ENCODE peak calls at places on chromosomes 3 and 15, in nine cellular contexts. One of them, this sample, is unnamed.

GRCh38 chr15:34610388-34610787 is 26.9 kb upstream of the GOLGA8B start:
- DNase-seq in HuH-7: no peak
- DNase-seq in fibroblast of villous mesenchyme: no peak
- DNase-seq in natural killer cell: no peak
- DNase-seq in renal cortical epithelial cell: peak
- DNase-seq in T-helper 17 cell: no peak
- DNase-seq in glomerular endothelial cell: no peak
- DNase-seq in hippocampal formation: no peak
- DNase-seq in activated CD8-positive, alpha-beta memory T cell treated with anti-CD3 and anti-CD28 coated beads, Interleukin-2, amount 10 ng/mL, durations not matched to agents 7 days and 5 days: no peak
- DNase-seq in this sample: no peak

GRCh38 chr15:40297356-40297755 is 10.4 kb downstream of the PLCB2 start:
- DNase-seq in HuH-7: no peak
- DNase-seq in fibroblast of villous mesenchyme: no peak
- DNase-seq in natural killer cell: no peak
- DNase-seq in renal cortical epithelial cell: no peak
- DNase-seq in T-helper 17 cell: no peak
- DNase-seq in glomerular endothelial cell: no peak
- DNase-seq in hippocampal formation: no peak
- DNase-seq in activated CD8-positive, alpha-beta memory T cell treated with anti-CD3 and anti-CD28 coated beads, Interleukin-2, amount 10 ng/mL, durations not matched to agents 7 days and 5 days: no peak
- DNase-seq in this sample: no peak

GRCh38 chr3:99686469-99686868 is 48.1 kb downstream of the COL8A1 start:
- DNase-seq in HuH-7: no peak
- DNase-seq in fibroblast of villous mesenchyme: no peak
- DNase-seq in natural killer cell: no peak
- DNase-seq in renal cortical epithelial cell: no peak
- DNase-seq in T-helper 17 cell: no peak
- DNase-seq in glomerular endothelial cell: no peak
- DNase-seq in hippocampal formation: no peak
- DNase-seq in activated CD8-positive, alpha-beta memory T cell treated with anti-CD3 and anti-CD28 coated beads, Interleukin-2, amount 10 ng/mL, durations not matched to agents 7 days and 5 days: no peak
- DNase-seq in this sample: no peak

GRCh38 chr15:89104172-89104564 is 15.9 kb downstream of the ABHD2 start:
- DNase-seq in HuH-7: no peak
- DNase-seq in fibroblast of villous mesenchyme: peak
- DNase-seq in natural killer cell: no peak
- DNase-seq in renal cortical epithelial cell: peak
- DNase-seq in T-helper 17 cell: no peak
- DNase-seq in glomerular endothelial cell: no peak
- DNase-seq in hippocampal formation: no peak
- DNase-seq in activated CD8-positive, alpha-beta memory T cell treated with anti-CD3 and anti-CD28 coated beads, Interleukin-2, amount 10 ng/mL, durations not matched to agents 7 days and 5 days: no peak
- DNase-seq in this sample: no peak

GRCh38 chr3:112127522-112128494 is 5.2 kb downstream of the GCSAM start:
- DNase-seq in HuH-7: no peak
- DNase-seq in fibroblast of villous mesenchyme: no peak
- DNase-seq in natural killer cell: no peak
- DNase-seq in renal cortical epithelial cell: no peak
- DNase-seq in T-helper 17 cell: no peak
- DNase-seq in glomerular endothelial cell: no peak
- DNase-seq in hippocampal formation: no peak
- DNase-seq in activated CD8-positive, alpha-beta memory T cell treated with anti-CD3 and anti-CD28 coated beads, Interleukin-2, amount 10 ng/mL, durations not matched to agents 7 days and 5 days: no peak
- DNase-seq in this sample: no peak

GRCh38 chr3:8886556-8886955 is 76.7 kb downstream of the RAD18 start:
- DNase-seq in HuH-7: no peak
- DNase-seq in fibroblast of villous mesenchyme: no peak
- DNase-seq in natural killer cell: no peak
- DNase-seq in renal cortical epithelial cell: peak
- DNase-seq in T-helper 17 cell: no peak
- DNase-seq in glomerular endothelial cell: no peak
- DNase-seq in hippocampal formation: no peak
- DNase-seq in activated CD8-positive, alpha-beta memory T cell treated with anti-CD3 and anti-CD28 coated beads, Interleukin-2, amount 10 ng/mL, durations not matched to agents 7 days and 5 days: no peak
- DNase-seq in this sample: no peak

GRCh38 chr3:105997800-105998526 is 129.2 kb upstream of the CBLB start:
- DNase-seq in HuH-7: no peak
- DNase-seq in fibroblast of villous mesenchyme: peak
- DNase-seq in natural killer cell: no peak
- DNase-seq in renal cortical epithelial cell: peak
- DNase-seq in T-helper 17 cell: no peak
- DNase-seq in glomerular endothelial cell: no peak
- DNase-seq in hippocampal formation: no peak
- DNase-seq in activated CD8-positive, alpha-beta memory T cell treated with anti-CD3 and anti-CD28 coated beads, Interleukin-2, amount 10 ng/mL, durations not matched to agents 7 days and 5 days: no peak
- DNase-seq in this sample: no peak

GRCh38 chr3:120438971-120439370 is 11.8 kb downstream of the FSTL1 start:
- DNase-seq in HuH-7: peak
- DNase-seq in fibroblast of villous mesenchyme: peak
- DNase-seq in natural killer cell: no peak
- DNase-seq in renal cortical epithelial cell: peak
- DNase-seq in T-helper 17 cell: no peak
- DNase-seq in glomerular endothelial cell: peak
- DNase-seq in hippocampal formation: no peak
- DNase-seq in activated CD8-positive, alpha-beta memory T cell treated with anti-CD3 and anti-CD28 coated beads, Interleukin-2, amount 10 ng/mL, durations not matched to agents 7 days and 5 days: no peak
- DNase-seq in this sample: no peak

GRCh38 chr3:145704020-145704419 is 457.0 kb downstream of the PLOD2 start:
- DNase-seq in HuH-7: no peak
- DNase-seq in fibroblast of villous mesenchyme: peak
- DNase-seq in natural killer cell: no peak
- DNase-seq in renal cortical epithelial cell: peak
- DNase-seq in T-helper 17 cell: no peak
- DNase-seq in glomerular endothelial cell: no peak
- DNase-seq in hippocampal formation: no peak
- DNase-seq in activated CD8-positive, alpha-beta memory T cell treated with anti-CD3 and anti-CD28 coated beads, Interleukin-2, amount 10 ng/mL, durations not matched to agents 7 days and 5 days: no peak
- DNase-seq in this sample: no peak

GRCh38 chr15:78302579-78302978 is 3.2 kb upstream of the SKIC8 start:
- DNase-seq in HuH-7: no peak
- DNase-seq in fibroblast of villous mesenchyme: peak
- DNase-seq in natural killer cell: no peak
- DNase-seq in renal cortical epithelial cell: no peak
- DNase-seq in T-helper 17 cell: no peak
- DNase-seq in glomerular endothelial cell: no peak
- DNase-seq in hippocampal formation: no peak
- DNase-seq in activated CD8-positive, alpha-beta memory T cell treated with anti-CD3 and anti-CD28 coated beads, Interleukin-2, amount 10 ng/mL, durations not matched to agents 7 days and 5 days: no peak
- DNase-seq in this sample: no peak

GRCh38 chr3:86251781-86252180 is 739.2 kb downstream of the VGLL3 start:
- DNase-seq in HuH-7: no peak
- DNase-seq in fibroblast of villous mesenchyme: no peak
- DNase-seq in natural killer cell: no peak
- DNase-seq in renal cortical epithelial cell: no peak
- DNase-seq in T-helper 17 cell: no peak
- DNase-seq in glomerular endothelial cell: no peak
- DNase-seq in hippocampal formation: no peak
- DNase-seq in activated CD8-positive, alpha-beta memory T cell treated with anti-CD3 and anti-CD28 coated beads, Interleukin-2, amount 10 ng/mL, durations not matched to agents 7 days and 5 days: no peak
- DNase-seq in this sample: no peak

GRCh38 chr15:40047413-40048154 is 8.6 kb upstream of the SRP14 start:
- DNase-seq in HuH-7: no peak
- DNase-seq in fibroblast of villous mesenchyme: peak
- DNase-seq in natural killer cell: peak
- DNase-seq in renal cortical epithelial cell: peak
- DNase-seq in T-helper 17 cell: peak
- DNase-seq in glomerular endothelial cell: no peak
- DNase-seq in hippocampal formation: peak
- DNase-seq in activated CD8-positive, alpha-beta memory T cell treated with anti-CD3 and anti-CD28 coated beads, Interleukin-2, amount 10 ng/mL, durations not matched to agents 7 days and 5 days: peak
- DNase-seq in this sample: peak

GRCh38 chr3:133211449-133211848 is 173.3 kb downstream of the TMEM108 start:
- DNase-seq in HuH-7: no peak
- DNase-seq in fibroblast of villous mesenchyme: no peak
- DNase-seq in natural killer cell: no peak
- DNase-seq in renal cortical epithelial cell: peak
- DNase-seq in T-helper 17 cell: no peak
- DNase-seq in glomerular endothelial cell: no peak
- DNase-seq in hippocampal formation: no peak
- DNase-seq in activated CD8-positive, alpha-beta memory T cell treated with anti-CD3 and anti-CD28 coated beads, Interleukin-2, amount 10 ng/mL, durations not matched to agents 7 days and 5 days: no peak
- DNase-seq in this sample: no peak

GRCh38 chr15:42490246-42490742 is 647 bp downstream of the ZNF106 start:
- DNase-seq in HuH-7: no peak
- DNase-seq in fibroblast of villous mesenchyme: peak
- DNase-seq in natural killer cell: no peak
- DNase-seq in renal cortical epithelial cell: peak
- DNase-seq in T-helper 17 cell: no peak
- DNase-seq in glomerular endothelial cell: no peak
- DNase-seq in hippocampal formation: no peak
- DNase-seq in activated CD8-positive, alpha-beta memory T cell treated with anti-CD3 and anti-CD28 coated beads, Interleukin-2, amount 10 ng/mL, durations not matched to agents 7 days and 5 days: no peak
- DNase-seq in this sample: no peak